ENCODE peak calls at places on chromosomes 4 and X, in six cellular contexts. D, K, S, Y, Z and G are unnamed samples.

GRCh38 chr4:112321768-112322684 is 24.9 kb downstream of the ALPK1 start:
- DNase-seq in D (peak), K (peak), S (peak), Y (peak), Z (peak), G (peak)

GRCh38 chr4:181046809-181047208 is 1196.4 kb upstream of the TENM3 start:
- DNase-seq in D (no peak), K (no peak), S (no peak), Y (no peak), Z (no peak), G (no peak)

GRCh38 chrX:153430796-153431195 is 15.1 kb downstream of the TREX2 start:
- DNase-seq in D (no peak), K (no peak), S (no peak), Y (no peak), Z (no peak), G (no peak)

GRCh38 chr4:78787392-78788004 is 11.3 kb downstream of the BMP2K start:
- DNase-seq in D (no peak), K (no peak), S (no peak), Y (no peak), Z (no peak), G (no peak)

GRCh38 chr4:30912098-30912719 is 192.0 kb downstream of the PCDH7 start:
- DNase-seq in D (no peak), K (no peak), S (no peak), Y (no peak), Z (no peak), G (no peak)

GRCh38 chr4:14583331-14583730 is 418.9 kb upstream of the CPEB2 start:
- DNase-seq in D (no peak), K (no peak), S (no peak), Y (no peak), Z (no peak), G (no peak)

GRCh38 chr4:101200561-101200960 is 146.8 kb downstream of the PPP3CA start:
- DNase-seq in D (peak), K (no peak), S (no peak), Y (no peak), Z (peak), G (peak)

GRCh38 chrX:150569155-150569477 is 695 bp downstream of the MTM1 start:
- DNase-seq in D (peak), K (no peak), S (no peak), Y (peak), Z (peak), G (peak)

GRCh38 chr4:4984186-4984585 is 35.1 kb downstream of the CYTL1 start:
- DNase-seq in D (no peak), K (no peak), S (no peak), Y (no peak), Z (no peak), G (no peak)

GRCh38 chrX:38468758-38469157 is 92.6 kb upstream of the TSPAN7 start:
- DNase-seq in D (no peak), K (no peak), S (no peak), Y (no peak), Z (no peak), G (no peak)

GRCh38 chrX:38473715-38474114 is 87.6 kb upstream of the TSPAN7 start:
- DNase-seq in D (no peak), K (no peak), S (no peak), Y (no peak), Z (no peak), G (no peak)

GRCh38 chrX:38474543-38474942 is 86.8 kb upstream of the TSPAN7 start:
- DNase-seq in D (peak), K (no peak), S (no peak), Y (no peak), Z (no peak), G (no peak)
- TF ChIP-seq CTCF in D (no peak), K (no peak), S (no peak), Y (no peak), Z (no peak), G (no peak)

GRCh38 chr4:102578819-102579218 is 77.7 kb downstream of the NFKB1 start:
- DNase-seq in D (peak), K (peak), S (no peak), Y (no peak), Z (no peak), G (no peak)
- TF ChIP-seq CTCF in D (no peak), K (no peak), S (no peak), Y (peak), Z (peak), G (no peak)

DNA sequence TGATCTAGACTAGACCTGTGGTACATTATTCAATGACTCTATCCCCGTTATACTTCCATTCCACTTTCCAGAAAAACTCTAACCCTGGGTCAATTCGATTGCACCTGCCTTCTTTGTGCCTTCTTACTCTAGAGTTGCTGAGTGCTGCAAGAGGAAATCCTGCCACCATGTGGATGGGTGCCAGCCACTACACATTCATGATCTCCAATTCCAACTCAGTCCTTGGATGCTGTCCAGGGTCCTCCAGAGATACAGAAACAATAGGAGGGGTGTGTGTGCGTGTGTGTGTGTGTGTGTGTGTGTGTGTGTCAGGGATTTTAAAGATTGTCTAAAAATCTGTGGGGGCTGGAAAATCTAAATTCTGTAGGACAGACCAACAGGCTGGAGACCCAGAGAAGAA is 42.9 kb upstream of the INTS6L start:
- DNase-seq in D (peak), K (peak), S (peak), Y (peak), Z (peak), G (peak)
- TF ChIP-seq CTCF in D (peak), K (peak), S (peak), Y (peak), Z (no peak), G (peak)

DNA sequence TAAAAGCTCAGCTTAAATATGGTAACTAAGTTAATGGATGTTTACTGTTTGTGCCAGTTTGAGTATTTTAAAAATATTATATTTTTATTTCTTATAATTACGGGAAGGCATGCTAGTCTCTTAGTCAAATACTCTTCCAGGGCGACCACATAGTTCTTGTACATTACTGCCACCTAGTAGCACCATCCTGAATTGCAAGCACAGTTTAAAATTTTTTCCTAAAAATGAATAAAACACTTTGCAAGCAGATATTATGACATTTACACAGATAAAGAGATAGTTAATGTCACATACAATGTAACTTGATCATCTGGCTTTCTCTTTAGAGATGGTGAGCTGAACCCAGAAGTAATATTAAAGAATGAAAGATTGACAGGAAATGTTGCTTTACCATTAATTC is 11.5 kb downstream of the NDP start:
- DNase-seq in D (peak), K (no peak), S (no peak), Y (no peak), Z (no peak), G (no peak)
- TF ChIP-seq CTCF in D (no peak), K (peak), S (peak), Y (peak), Z (peak), G (peak)

GRCh38 chr4:143207555-143207954 is 22.8 kb downstream of the USP38 start:
- DNase-seq in D (no peak), K (no peak), S (no peak), Y (no peak), Z (peak), G (peak)
- TF ChIP-seq CTCF in D (no peak), K (no peak), S (peak), Y (no peak), Z (peak), G (peak)

GRCh38 chr4:134905061-134905460 is 703.5 kb upstream of the PABPC4L start:
- DNase-seq in D (no peak), K (no peak), S (no peak), Y (no peak), Z (no peak), G (no peak)
- TF ChIP-seq CTCF in D (no peak), K (no peak), S (peak), Y (no peak), Z (no peak), G (no peak)

DNA sequence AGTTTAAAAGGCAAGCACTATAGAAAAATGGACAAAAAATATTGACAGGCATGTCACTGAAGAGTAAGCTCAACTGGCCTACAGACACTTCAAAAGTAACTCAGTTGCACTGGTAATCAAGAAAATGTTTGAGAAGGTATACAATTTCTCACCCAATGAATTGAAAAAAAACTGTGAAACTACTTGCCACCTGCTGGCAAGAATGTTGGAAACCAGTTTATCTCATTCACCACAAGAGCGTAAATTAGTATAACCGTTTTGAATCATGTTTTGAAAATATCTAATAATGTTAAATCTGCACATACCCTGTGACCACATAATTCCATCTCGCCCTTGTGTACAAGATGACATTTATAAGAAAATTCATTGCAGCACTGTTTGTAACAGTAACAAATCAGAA is 31.7 kb downstream of the TXK start:
- DNase-seq in D (no peak), K (no peak), S (no peak), Y (no peak), Z (no peak), G (no peak)
- TF ChIP-seq CTCF in D (peak), K (no peak), S (no peak), Y (no peak), Z (peak), G (peak)

DNA sequence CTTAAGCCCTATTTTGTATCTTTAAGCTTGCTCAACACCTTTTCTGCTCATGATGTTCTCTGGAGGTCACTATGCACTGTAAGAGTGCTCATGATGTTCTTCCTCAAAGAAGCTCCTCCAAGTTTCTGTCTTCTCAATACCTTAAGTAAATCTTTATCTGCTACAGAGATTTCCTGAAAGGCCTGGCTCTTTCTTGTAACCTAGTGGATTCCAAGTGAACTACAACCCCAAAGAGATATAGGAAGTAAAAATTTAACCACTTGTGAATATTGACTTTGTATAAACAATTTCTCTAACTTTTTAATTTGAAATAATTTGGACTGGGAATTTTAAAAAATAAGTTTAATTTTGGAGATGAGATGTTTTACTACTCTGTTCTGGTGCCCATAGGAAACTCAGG is 39.3 kb upstream of the XK start:
- DNase-seq in D (peak), K (no peak), S (no peak), Y (no peak), Z (no peak), G (no peak)
- TF ChIP-seq CTCF in D (no peak), K (no peak), S (no peak), Y (peak), Z (no peak), G (peak)